ENCODE peak calls at places on chromosomes 1 and 21, in ten cellular contexts. N is T-helper 2 cell; Z is effector CD4-positive, alpha-beta T cell; S is lung microvascular endothelial cell; D is amniotic stem cell; R is GM12891; V is pancreas; A is T-helper 1 cell; M is stimulated activated naive CD4-positive, alpha-beta T cell treated with Interleukin-2 at 50 U/mL for 16 hours; L is RCC 7860. X is an unnamed sample.

GRCh38 chr1:246811985-246812384 is 87.8 kb downstream of the SCCPDH start:
- DNase-seq in R (no peak), D (no peak), L (no peak), S (no peak), Z (no peak), A (no peak), V (no peak), N (no peak), M (no peak), X (no peak)

GRCh38 chr21:42282021-42282420 is 33.2 kb downstream of the TFF3 start:
- DNase-seq in Z (no peak), S (no peak), L (no peak), N (no peak), A (no peak), M (no peak), D (no peak), V (no peak), R (no peak), X (no peak)

GRCh38 chr1:110390692-110391232 is at the start of gene SLC16A4:
- DNase-seq in R (no peak), N (peak), D (peak), S (no peak), M (no peak), A (no peak), V (no peak), Z (no peak), L (no peak), X (no peak)

GRCh38 chr1:227763246-227764018 is 28.2 kb downstream of the SNAP47 start:
- DNase-seq in D (no peak), R (no peak), A (no peak), L (no peak), S (no peak), N (peak), M (no peak), V (no peak), Z (no peak), X (no peak)

GRCh38 chr21:28224191-28224755 is 768.4 kb downstream of the LTN1 start:
- DNase-seq in S (no peak), Z (no peak), R (no peak), A (no peak), M (no peak), N (no peak), D (no peak), V (no peak), L (no peak), X (no peak)

GRCh38 chr1:174413632-174414031 is 34.1 kb upstream of the GPR52 start:
- DNase-seq in L (no peak), V (no peak), D (no peak), R (no peak), Z (no peak), A (no peak), N (no peak), M (no peak), S (peak), X (no peak)

GRCh38 chr1:194056169-194056568 is 869.8 kb upstream of the B3GALT2 start:
- DNase-seq in D (no peak), Z (no peak), R (no peak), V (no peak), S (no peak), N (peak), M (no peak), L (no peak), A (peak), X (no peak)

GRCh38 chr1:91091812-91092211 is 70.0 kb upstream of the ZNF644 start:
- DNase-seq in A (no peak), N (no peak), S (peak), V (no peak), R (no peak), Z (no peak), D (no peak), M (no peak), L (peak), X (no peak)

GRCh38 chr1:53498555-53499142 is 39.5 kb downstream of the DMRTB1 start:
- DNase-seq in D (no peak), N (peak), A (no peak), M (no peak), R (no peak), Z (no peak), V (no peak), S (no peak), L (no peak), X (no peak)

GRCh38 chr1:174874337-174875053 is 125.3 kb upstream of the CACYBP start:
- DNase-seq in A (no peak), M (no peak), R (no peak), Z (no peak), L (no peak), S (no peak), D (no peak), N (no peak), V (peak), X (no peak)

GRCh38 chr1:7136166-7136953 is 351.1 kb downstream of the CAMTA1 start:
- DNase-seq in L (peak), M (no peak), R (no peak), S (no peak), Z (no peak), A (no peak), D (no peak), N (no peak), V (no peak), X (no peak)

GRCh38 chr1:33312413-33312749 is 8.5 kb downstream of the A3GALT2 start:
- DNase-seq in Z (no peak), S (no peak), V (no peak), N (no peak), R (no peak), D (no peak), L (no peak), A (no peak), M (no peak), X (no peak)

GRCh38 chr1:23651069-23651808 is 40.4 kb upstream of the RPL11 start:
- DNase-seq in N (no peak), M (no peak), S (no peak), R (no peak), Z (no peak), V (no peak), L (no peak), D (no peak), A (no peak), X (no peak)

GRCh38 chr1:242139437-242139836 is 140.5 kb upstream of the MAP1LC3C start:
- DNase-seq in A (no peak), L (no peak), N (peak), M (no peak), S (no peak), D (no peak), R (no peak), V (no peak), Z (no peak), X (no peak)

GRCh38 chr21:36120304-36120902 is 14.5 kb upstream of the CBR3 start:
- DNase-seq in R (no peak), M (no peak), L (no peak), A (no peak), N (no peak), V (no peak), D (no peak), S (no peak), Z (no peak), X (no peak)